ENCODE peak calls at places on chromosomes 5 and 9, in seven cellular contexts. P is A673, U is colonic mucosa, H is heart left ventricle, O is uterus, N is mammary epithelial cell, A is tibial nerve. V is an unnamed sample. For H3K36me3 and H3K9me3, the result is how much of the 10 kb centered on the place peaks cover.

GRCh38 chr5:132500244-132500930 is 9.8 kb upstream of the IRF1 start:
- DNase-seq in P (no peak), U (no peak), H (no peak), O (no peak), N (no peak), A (no peak), V (no peak)

GRCh38 chr9:126986506-126986951 is 71.9 kb downstream of the RALGPS1 start:
- DNase-seq in P (no peak), U (peak), H (no peak), O (no peak), N (peak), A (no peak), V (no peak)

GRCh38 chr5:157303667-157304327 is 37.9 kb downstream of the CYFIP2 start:
- DNase-seq in P (no peak), U (no peak), H (peak), O (no peak), N (no peak), A (no peak), V (no peak)

GRCh38 chr5:37553720-37554402 is 174.7 kb downstream of the WDR70 start:
- DNase-seq in P (peak), U (peak), H (no peak), O (no peak), N (no peak), A (no peak), V (no peak)

GRCh38 chr5:53558966-53559365 is 1.5 kb upstream of the NDUFS4 start:
- DNase-seq in P (no peak), U (no peak), H (no peak), O (no peak), N (no peak), A (no peak), V (no peak)

GRCh38 chr9:109639666-109640231 is 140.2 kb upstream of the PALM2AKAP2 start:
- DNase-seq in P (no peak), U (no peak), H (no peak), O (no peak), N (no peak), A (no peak), V (no peak)

GRCh38 chr9:137434498-137435380 is 6.4 kb downstream of the ENTPD8 start:
- DNase-seq in P (no peak), U (no peak), H (peak), O (peak), N (no peak), A (no peak), V (peak)

GRCh38 chr9:93084471-93084881 is 11.5 kb upstream of the CARD19 start:
- DNase-seq in P (no peak), U (peak), H (no peak), O (no peak), N (no peak), A (no peak), V (peak)

GRCh38 chr9:84384617-84385016 is 44.1 kb upstream of the SLC28A3 start:
- DNase-seq in P (no peak), U (no peak), H (no peak), O (no peak), N (no peak), A (no peak), V (no peak)

GRCh38 chr5:60436518-60436917 is 263.4 kb downstream of the DEPDC1B start:
- DNase-seq in P (no peak), U (no peak), H (no peak), O (no peak), N (no peak), A (no peak), V (no peak)

GRCh38 chr9:100098241-100098886 is 436 bp downstream of the ERP44 start:
- DNase-seq in P (peak), U (peak), H (peak), O (peak), N (peak), A (no peak), V (no peak)

GRCh38 chr9:136305822-136306690 is 2.2 kb upstream of the CCDC187 start:
- DNase-seq in P (no peak), U (no peak), H (no peak), O (no peak), N (no peak), A (no peak), V (no peak)

GRCh38 chr5:142900926-142901325 is 130.7 kb downstream of the ARHGAP26 start:
- DNase-seq in P (no peak), U (no peak), H (no peak), O (no peak), N (peak), A (no peak), V (no peak)

GRCh38 chr9:4793412-4794005 is 765 bp downstream of the RCL1 start:
- DNase-seq in P (no peak), U (no peak), H (no peak), O (no peak), N (no peak), A (no peak), V (no peak)

GRCh38 chr9:69465473-69465872 is 140.5 kb downstream of the ENTREP1 start:
- DNase-seq in P (no peak), U (no peak), H (no peak), O (peak), N (no peak), A (peak), V (no peak)

GRCh38 chr9:6833518-6834192 is 75.9 kb downstream of the KDM4C start:
- DNase-seq in P (no peak), U (no peak), H (no peak), O (no peak), N (no peak), A (no peak), V (no peak)

GRCh38 chr5:38641003-38641402 is 84.6 kb upstream of the LIFR start:
- DNase-seq in P (no peak), U (no peak), H (no peak), O (no peak), N (no peak), A (no peak), V (no peak)

GRCh38 chr5:63963080-63963735 is 963 bp upstream of the HTR1A start:
- DNase-seq in P (peak), U (peak), H (no peak), O (no peak), N (peak), A (no peak), V (peak)

GRCh38 chr5:151591144-151591819 is at the start of gene FAT2:
- DNase-seq in P (no peak), U (no peak), H (no peak), O (no peak), N (peak), A (no peak), V (no peak)

GRCh38 chr9:22446589-22446949 is at the start of gene DMRTA1:
- DNase-seq in P (peak), U (peak), H (peak), O (peak), N (peak), A (peak), V (peak)

GRCh38 chr5:14281746-14282181 is 138.6 kb downstream of the TRIO start:
- DNase-seq in P (no peak), U (no peak), H (no peak), O (no peak), N (no peak), A (no peak), V (no peak)

GRCh38 chr9:95726756-95727155 is 148.7 kb upstream of the ERCC6L2 start:
- DNase-seq in P (peak), U (no peak), H (no peak), O (no peak), N (peak), A (no peak), V (no peak)

GRCh38 chr5:175170899-175171298 is 273.1 kb downstream of the DRD1 start:
- DNase-seq in P (no peak), U (no peak), H (no peak), O (no peak), N (no peak), A (no peak), V (no peak)

GRCh38 chr5:147520450-147520849 is 10.6 kb upstream of the DPYSL3 start:
- DNase-seq in P (no peak), U (no peak), H (no peak), O (no peak), N (peak), A (no peak), V (no peak)

GRCh38 chr5:58188287-58188651 is 271.6 kb downstream of the PLK2 start:
- DNase-seq in P (no peak), U (no peak), H (no peak), O (no peak), N (peak), A (no peak), V (no peak)

GRCh38 chr5:169174923-169175322 is 126.0 kb downstream of the SLIT3 start:
- DNase-seq in P (no peak), U (no peak), H (no peak), O (no peak), N (peak), A (no peak), V (no peak)
- H3K36me3 ChIP-seq in P (under half), U (under half), H (under half), O (under half), N (under half), A (under half), V (under half)

GRCh38 chr9:132214027-132214622 is 52.3 kb downstream of the NTNG2 start:
- DNase-seq in P (peak), U (no peak), H (peak), O (peak), N (peak), A (no peak), V (peak)
- H3K4me3 ChIP-seq in P (no peak), U (no peak), H (no peak), O (no peak), N (no peak), A (no peak), V (no peak)

GRCh38 chr5:17336054-17336453 is 118.6 kb downstream of the BASP1 start:
- DNase-seq in P (no peak), U (no peak), H (no peak), O (no peak), N (no peak), A (no peak), V (no peak)

GRCh38 chr5:17330386-17330785 is 113.0 kb downstream of the BASP1 start:
- DNase-seq in P (no peak), U (no peak), H (no peak), O (no peak), N (no peak), A (no peak), V (no peak)

GRCh38 chr5:17329566-17329965 is 112.1 kb downstream of the BASP1 start:
- DNase-seq in P (no peak), U (no peak), H (no peak), O (no peak), N (no peak), A (no peak), V (no peak)

GRCh38 chr5:17331649-17332048 is 114.2 kb downstream of the BASP1 start:
- DNase-seq in P (no peak), U (no peak), H (no peak), O (no peak), N (no peak), A (no peak), V (no peak)

GRCh38 chr5:17333755-17334154 is 116.3 kb downstream of the BASP1 start:
- DNase-seq in P (no peak), U (no peak), H (no peak), O (no peak), N (no peak), A (no peak), V (no peak)
- H3K9me3 ChIP-seq in P (under half), U (under half), H (under half), O (under half), N (under half), A (under half), V (under half)

GRCh38 chr5:96991708-96992107 is 55.8 kb downstream of the LNPEP start:
- DNase-seq in P (no peak), U (no peak), H (no peak), O (no peak), N (no peak), A (no peak), V (no peak)

GRCh38 chr5:96984506-96985192 is 48.8 kb downstream of the LNPEP start:
- DNase-seq in P (no peak), U (peak), H (no peak), O (no peak), N (no peak), A (no peak), V (no peak)

GRCh38 chr5:96990102-96990501 is 54.2 kb downstream of the LNPEP start:
- DNase-seq in P (no peak), U (no peak), H (no peak), O (no peak), N (no peak), A (no peak), V (no peak)

GRCh38 chr5:96986450-96986849 is 50.6 kb downstream of the LNPEP start:
- DNase-seq in P (no peak), U (no peak), H (no peak), O (no peak), N (no peak), A (no peak), V (no peak)
- H3K36me3 ChIP-seq in P (under half), U (under half), H (under half), O (under half), N (under half), A (under half), V (under half)

GRCh38 chr9:129549139-129549538 is 71.8 kb downstream of the C9orf50 start:
- DNase-seq in P (no peak), U (no peak), H (no peak), O (no peak), N (no peak), A (no peak), V (no peak)

GRCh38 chr9:129549684-129550083 is 71.2 kb downstream of the C9orf50 start:
- DNase-seq in P (no peak), U (no peak), H (no peak), O (peak), N (no peak), A (no peak), V (peak)

GRCh38 chr9:129551393-129551973 is 69.4 kb downstream of the C9orf50 start:
- DNase-seq in P (no peak), U (no peak), H (no peak), O (peak), N (no peak), A (no peak), V (peak)

GRCh38 chr9:129548571-129549135 is 72.2 kb downstream of the C9orf50 start:
- DNase-seq in P (no peak), U (no peak), H (peak), O (no peak), N (no peak), A (no peak), V (peak)

DNA sequence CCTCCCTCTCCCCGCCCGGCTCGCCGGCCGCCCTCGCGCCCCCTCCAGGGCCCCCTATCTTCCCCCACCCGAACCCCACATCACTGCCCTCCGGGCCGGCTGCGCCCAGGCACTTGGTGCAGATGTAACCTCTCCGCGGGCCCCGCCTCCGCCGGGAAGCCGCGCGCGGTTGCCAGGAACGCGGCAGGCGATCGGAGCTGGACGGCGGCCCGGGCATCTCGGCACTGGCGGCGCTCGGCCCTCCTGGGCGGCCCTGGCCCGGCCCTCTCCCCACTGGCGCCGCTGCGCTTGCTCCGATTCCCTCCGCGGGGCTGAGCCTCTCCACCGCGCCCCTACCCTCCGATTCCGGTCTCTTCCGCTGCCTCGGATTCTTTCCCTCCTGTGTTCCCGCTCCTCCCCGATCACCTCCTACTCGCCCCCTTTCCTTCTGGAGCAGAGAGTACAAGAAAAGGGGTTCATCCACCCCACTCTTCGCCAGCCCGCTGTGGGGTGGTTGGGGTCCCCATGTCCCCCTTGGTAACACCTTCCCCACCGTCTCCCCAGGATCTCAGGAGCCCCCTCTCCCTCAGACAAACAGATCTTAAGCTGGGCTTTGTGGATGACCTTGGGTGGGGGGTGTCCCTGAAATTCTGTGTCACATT is 70.6 kb downstream of the C9orf50 start:
- DNase-seq in P (peak), U (peak), H (peak), O (peak), N (peak), A (peak), V (peak)
- H3K4me3 ChIP-seq in P (peak), U (peak), H (peak), O (peak), N (peak), A (peak), V (peak)

DNA sequence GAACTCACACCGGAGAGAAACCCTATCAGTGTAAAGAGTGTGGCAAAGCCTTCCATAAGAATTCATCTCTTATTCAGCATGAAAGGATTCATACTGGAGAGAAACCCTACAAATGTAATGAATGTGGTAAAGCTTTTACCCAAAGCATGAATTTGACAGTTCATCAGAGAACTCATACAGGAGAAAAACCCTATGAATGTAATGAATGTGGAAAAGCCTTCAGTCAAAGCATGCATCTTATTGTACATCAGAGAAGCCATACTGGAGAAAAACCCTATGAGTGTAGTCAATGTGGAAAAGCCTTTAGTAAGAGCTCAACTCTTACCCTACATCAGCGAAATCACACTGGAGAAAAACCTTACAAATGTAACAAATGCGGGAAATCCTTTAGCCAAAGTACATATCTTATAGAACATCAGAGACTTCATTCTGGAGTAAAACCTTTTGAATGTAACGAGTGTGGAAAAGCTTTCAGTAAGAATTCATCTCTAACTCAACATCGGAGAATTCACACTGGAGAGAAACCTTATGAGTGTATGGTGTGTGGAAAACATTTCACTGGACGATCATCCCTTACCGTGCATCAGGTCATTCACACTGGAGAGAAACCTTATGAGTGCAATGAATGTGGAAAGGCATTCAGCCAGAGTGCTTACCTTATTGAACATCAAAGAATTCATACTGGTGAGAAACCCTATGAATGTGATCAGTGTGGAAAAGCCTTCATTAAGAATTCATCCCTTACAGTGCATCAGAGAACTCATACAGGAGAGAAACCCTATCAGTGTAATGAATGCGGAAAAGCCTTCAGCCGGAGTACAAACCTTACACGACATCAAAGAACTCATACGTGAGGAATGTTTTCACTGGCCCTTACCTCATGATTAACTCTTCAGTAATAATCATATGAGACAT is 8.9 kb upstream of the ZNF454 start:
- DNase-seq in P (no peak), U (no peak), H (no peak), O (no peak), N (no peak), A (no peak), V (no peak)
- H3K9me3 ChIP-seq in P (under half), U (under half), H (half or more), O (under half), N (half or more), A (under half), V (under half)